ENCODE peak calls at places on chromosomes 4 and X, in five cellular contexts. Y is occipital lobe, X is activated T-cell treated with anti-CD3 and anti-CD28 coated beads for 48 hours, V is BJ, H is caudate nucleus. W is an unnamed sample.

GRCh38 chrX:101619336-101619735 is 1.5 kb upstream of the ARMCX6 start:
- DNase-seq in Y (no peak), X (no peak), V (no peak), H (no peak), W (no peak)

GRCh38 chr4:161189286-161190134 is 974.3 kb downstream of the FSTL5 start:
- DNase-seq in Y (no peak), X (no peak), V (no peak), H (no peak), W (no peak)

GRCh38 chr4:38109896-38110295 is 149.7 kb downstream of the PTTG2 start:
- DNase-seq in Y (no peak), X (no peak), V (no peak), H (no peak), W (no peak)

GRCh38 chr4:159006202-159006601 is 96.7 kb upstream of the RAPGEF2 start:
- DNase-seq in Y (no peak), X (no peak), V (no peak), H (no peak), W (no peak)

GRCh38 chr4:4409416-4410115 is 22.7 kb downstream of the NSG1 start:
- DNase-seq in Y (no peak), X (no peak), V (no peak), H (no peak), W (no peak)

GRCh38 chrX:136268051-136269048 is 17.1 kb upstream of the MAP7D3 start:
- DNase-seq in Y (no peak), X (no peak), V (no peak), H (peak), W (no peak)

GRCh38 chr4:55008166-55009056 is 117.0 kb downstream of the KDR start:
- DNase-seq in Y (no peak), X (no peak), V (no peak), H (no peak), W (peak)

GRCh38 chr4:147815741-147816140 is 83.9 kb downstream of the ARHGAP10 start:
- DNase-seq in Y (no peak), X (no peak), V (no peak), H (no peak), W (no peak)

GRCh38 chr4:105088110-105088879 is 58.4 kb upstream of the TET2 start:
- DNase-seq in Y (peak), X (no peak), V (peak), H (peak), W (no peak)

GRCh38 chr4:75916091-75916661 is 13.9 kb upstream of the PPEF2 start:
- DNase-seq in Y (no peak), X (no peak), V (no peak), H (no peak), W (peak)

GRCh38 chr4:83328486-83328885 is 6.2 kb downstream of the HPSE start:
- DNase-seq in Y (no peak), X (no peak), V (no peak), H (no peak), W (no peak)

GRCh38 chrX:97039363-97040029 is 155.8 kb downstream of the RPA4 start:
- DNase-seq in Y (no peak), X (no peak), V (no peak), H (no peak), W (no peak)

GRCh38 chrX:10952619-10953018 is 158.5 kb upstream of the HCCS start:
- DNase-seq in Y (no peak), X (no peak), V (no peak), H (no peak), W (no peak)

GRCh38 chr4:73599182-73599581 is 21.1 kb downstream of the RASSF6 start:
- DNase-seq in Y (no peak), X (no peak), V (no peak), H (no peak), W (no peak)

GRCh38 chr4:16050669-16051068 is 33.2 kb downstream of the PROM1 start:
- DNase-seq in Y (no peak), X (no peak), V (no peak), H (no peak), W (no peak)

GRCh38 chr4:143404555-143404954 is 67.9 kb downstream of the GAB1 start:
- DNase-seq in Y (no peak), X (no peak), V (no peak), H (no peak), W (no peak)

GRCh38 chr4:6114601-6115000 is 85.7 kb downstream of the JAKMIP1 start:
- DNase-seq in Y (no peak), X (no peak), V (no peak), H (no peak), W (no peak)

GRCh38 chrX:103002576-103002975 is 61.4 kb downstream of the BEX1 start:
- DNase-seq in Y (no peak), X (no peak), V (no peak), H (no peak), W (no peak)

GRCh38 chr4:153223418-153223792 is 19.2 kb downstream of the TRIM2 start:
- DNase-seq in Y (no peak), X (no peak), V (no peak), H (no peak), W (no peak)

GRCh38 chr4:26529479-26529878 is 39.2 kb upstream of the CCKAR start:
- DNase-seq in Y (peak), X (no peak), V (no peak), H (no peak), W (no peak)

GRCh38 chrX:71660562-71661416 is 6.6 kb upstream of the LOC101059915 start:
- DNase-seq in Y (no peak), X (no peak), V (no peak), H (no peak), W (no peak)

GRCh38 chr4:815464-816146 is 10.3 kb downstream of the CPLX1 start:
- DNase-seq in Y (no peak), X (no peak), V (no peak), H (no peak), W (no peak)

GRCh38 chrX:34884693-34885277 is 57.8 kb upstream of the FAM47B start:
- DNase-seq in Y (no peak), X (no peak), V (no peak), H (no peak), W (no peak)

GRCh38 chr4:140346136-140346535 is 27.3 kb upstream of the SCOC start:
- DNase-seq in Y (no peak), X (no peak), V (no peak), H (peak), W (no peak)

GRCh38 chr4:31807036-31807435 is 1086.9 kb downstream of the PCDH7 start:
- DNase-seq in Y (no peak), X (no peak), V (no peak), H (no peak), W (no peak)

GRCh38 chr4:27790911-27791310 is 930.3 kb downstream of the STIM2 start:
- DNase-seq in Y (no peak), X (no peak), V (no peak), H (no peak), W (no peak)

GRCh38 chr4:173337463-173337862 is 3.3 kb upstream of the HMGB2 start:
- DNase-seq in Y (no peak), X (no peak), V (no peak), H (no peak), W (no peak)

GRCh38 chr4:135371137-135371536 is 1169.5 kb upstream of the PABPC4L start:
- DNase-seq in Y (no peak), X (no peak), V (no peak), H (no peak), W (no peak)

GRCh38 chr4:48756689-48757220 is 23.3 kb downstream of the FRYL start:
- DNase-seq in Y (no peak), X (no peak), V (no peak), H (no peak), W (no peak)

GRCh38 chr4:156193800-156194199 is 240.1 kb upstream of the CTSO start:
- DNase-seq in Y (peak), X (no peak), V (no peak), H (no peak), W (no peak)

GRCh38 chr4:16783119-16783518 is 115.3 kb downstream of the LDB2 start:
- DNase-seq in Y (no peak), X (no peak), V (no peak), H (no peak), W (no peak)

GRCh38 chr4:10204401-10205058 is 87.9 kb upstream of the WDR1 start:
- DNase-seq in Y (no peak), X (no peak), V (peak), H (no peak), W (no peak)

GRCh38 chrX:72258174-72258573 is 18.9 kb downstream of the RPS4X start:
- DNase-seq in Y (no peak), X (no peak), V (peak), H (no peak), W (no peak)

GRCh38 chr4:31370866-31371465 is 650.8 kb downstream of the PCDH7 start:
- DNase-seq in Y (no peak), X (no peak), V (no peak), H (no peak), W (peak)

W was measured in GM12891.